ENCODE peak calls at places on chromosomes 2 and 18, in seven cellular contexts. F is A549, A is suprapubic skin, Q is K562, S is sigmoid colon, V is GM12878, C is tibial nerve. N is an unnamed sample.

GRCh38 chr2:71882949-71883472 is 264.7 kb downstream of the CYP26B1 start:
- DNase-seq in C (peak), F (peak), A (peak), Q (peak), V (no peak), S (peak), N (peak)

GRCh38 chr18:51621103-51621969 is 423.9 kb upstream of the MEX3C start:
- DNase-seq in S (no peak), Q (peak), A (no peak), V (peak), C (peak), F (peak), N (peak)

GRCh38 chr2:10210336-10210735 is 87.8 kb downstream of the RRM2 start:
- DNase-seq in A (no peak), Q (no peak), C (no peak), V (no peak), F (no peak), S (no peak), N (no peak)

GRCh38 chr2:154402138-154402714 is 296.3 kb upstream of the KCNJ3 start:
- DNase-seq in A (no peak), F (peak), S (no peak), Q (no peak), C (no peak), V (no peak), N (no peak)

GRCh38 chr2:206083602-206084467 is 2.1 kb downstream of the INO80D start:
- DNase-seq in F (no peak), S (no peak), A (no peak), C (no peak), V (peak), Q (peak), N (peak)

GRCh38 chr18:79791141-79791972 is 6.4 kb upstream of the KCNG2 start:
- DNase-seq in Q (no peak), V (no peak), F (peak), C (no peak), S (peak), A (no peak), N (peak)

GRCh38 chr2:10575566-10576300 is 114.0 kb downstream of the NOL10 start:
- DNase-seq in F (peak), A (no peak), S (no peak), C (no peak), Q (no peak), V (no peak), N (no peak)

GRCh38 chr2:199968126-199968525 is 12.7 kb downstream of the MAIP1 start:
- DNase-seq in Q (no peak), V (no peak), A (no peak), F (no peak), C (no peak), S (no peak), N (no peak)

GRCh38 chr2:237435844-237436590 is 22.1 kb upstream of the COL6A3 start:
- DNase-seq in S (no peak), F (no peak), Q (no peak), A (no peak), V (no peak), C (no peak), N (no peak)

GRCh38 chr2:135203944-135204343 is 151.9 kb downstream of the RAB3GAP1 start:
- DNase-seq in Q (no peak), A (no peak), S (no peak), F (no peak), C (no peak), V (no peak), N (no peak)

GRCh38 chr2:236720974-236721600 is 151.5 kb downstream of the ACKR3 start:
- DNase-seq in S (no peak), A (no peak), F (no peak), V (no peak), C (no peak), Q (no peak), N (no peak)

GRCh38 chr2:85394256-85394655 is 15.9 kb downstream of the CAPG start:
- DNase-seq in A (no peak), V (no peak), S (peak), Q (no peak), F (no peak), C (no peak), N (no peak)

GRCh38 chr2:196176142-196176738 is 4.9 kb upstream of the STK17B start:
- DNase-seq in A (no peak), S (no peak), V (peak), F (no peak), Q (no peak), C (no peak), N (peak)

GRCh38 chr2:109301746-109302145 is 172.7 kb downstream of the SH3RF3 start:
- DNase-seq in S (no peak), V (no peak), F (no peak), C (no peak), Q (no peak), A (no peak), N (no peak)

GRCh38 chr18:35697869-35698268 is 116.3 kb downstream of the GALNT1 start:
- DNase-seq in Q (no peak), A (no peak), C (no peak), V (no peak), F (no peak), S (no peak), N (no peak)

GRCh38 chr18:77366725-77367641 is 117.3 kb downstream of the GALR1 start:
- DNase-seq in A (no peak), S (no peak), C (peak), V (no peak), F (peak), Q (no peak), N (no peak)

GRCh38 chr2:113228991-113229716 is 49.6 kb downstream of the PAX8 start:
- DNase-seq in A (no peak), V (no peak), S (no peak), F (no peak), C (no peak), Q (peak), N (peak)

GRCh38 chr2:118979177-118979861 is 37.3 kb downstream of the MARCO start:
- DNase-seq in Q (no peak), F (no peak), V (no peak), A (no peak), C (no peak), S (no peak), N (no peak)

GRCh38 chr2:171516793-171517192 is 5.5 kb upstream of the CYBRD1 start:
- DNase-seq in F (no peak), V (no peak), S (no peak), Q (peak), C (no peak), A (no peak), N (no peak)

GRCh38 chr2:111662039-111662740 is 221.8 kb downstream of the ANAPC1 start:
- DNase-seq in C (no peak), S (no peak), V (no peak), A (no peak), F (no peak), Q (no peak), N (no peak)

GRCh38 chr2:240590681-240591111 is 4.2 kb downstream of the CAPN10 start:
- DNase-seq in A (no peak), C (no peak), F (no peak), Q (no peak), V (no peak), S (peak), N (no peak)

GRCh38 chr18:30376515-30376914 is 666.0 kb downstream of the DSC3 start:
- DNase-seq in S (no peak), A (no peak), Q (peak), F (no peak), C (no peak), V (no peak), N (no peak)

GRCh38 chr2:10947005-10947440 is 35.3 kb downstream of the KCNF1 start:
- DNase-seq in F (no peak), A (no peak), S (no peak), C (no peak), V (no peak), Q (no peak), N (no peak)

GRCh38 chr2:241095594-241096290 is 6.3 kb downstream of the MTERF4 start:
- DNase-seq in F (no peak), S (no peak), C (no peak), A (no peak), V (no peak), Q (no peak), N (no peak)

GRCh38 chr2:168336786-168337388 is 89.5 kb upstream of the STK39 start:
- DNase-seq in C (no peak), A (no peak), F (no peak), V (no peak), Q (peak), S (no peak), N (peak)

GRCh38 chr2:102736174-102736606 is 25.6 kb upstream of the TMEM182 start:
- DNase-seq in Q (peak), C (no peak), V (no peak), F (peak), S (no peak), A (no peak), N (peak)

GRCh38 chr18:3688682-3689081 is 238.7 kb downstream of the TGIF1 start:
- DNase-seq in F (no peak), V (no peak), S (no peak), Q (no peak), C (no peak), A (no peak), N (no peak)

GRCh38 chr2:23321767-23322166 is 63.2 kb upstream of the KLHL29 start:
- DNase-seq in C (no peak), V (no peak), F (no peak), A (no peak), S (no peak), Q (no peak), N (no peak)

GRCh38 chr18:76922107-76922506 is 99.8 kb downstream of the ZNF236 start:
- DNase-seq in A (no peak), Q (peak), F (peak), C (peak), V (peak), S (no peak), N (peak)

GRCh38 chr2:143525536-143525935 is 396.3 kb downstream of the ARHGAP15 start:
- DNase-seq in F (no peak), S (no peak), A (no peak), C (no peak), Q (no peak), V (no peak), N (no peak)

GRCh38 chr2:127649684-127650040 is 3.7 kb downstream of the GPR17 start:
- DNase-seq in C (peak), V (peak), Q (peak), A (no peak), S (peak), F (peak), N (peak)

GRCh38 chr2:45778720-45779171 is 127.3 kb downstream of the PRKCE start:
- DNase-seq in V (peak), F (peak), S (peak), Q (peak), C (peak), A (peak), N (peak)

GRCh38 chr2:72271766-72272615 is 124.3 kb upstream of the CYP26B1 start:
- DNase-seq in V (no peak), F (no peak), A (no peak), C (no peak), Q (no peak), S (no peak), N (no peak)

GRCh38 chr2:150295544-150295943 is 191.9 kb downstream of the RND3 start:
- DNase-seq in C (no peak), F (no peak), V (no peak), S (no peak), A (no peak), Q (no peak), N (no peak)

GRCh38 chr2:26946841-26947784 is 23.3 kb upstream of the MAPRE3 start:
- DNase-seq in S (no peak), V (no peak), F (no peak), Q (peak), C (no peak), A (no peak), N (peak)

GRCh38 chr2:222884114-222884764 is 23.4 kb downstream of the ACSL3 start:
- DNase-seq in V (no peak), A (no peak), S (no peak), Q (no peak), C (no peak), F (no peak), N (no peak)

GRCh38 chr2:24317491-24317920 is 42.8 kb downstream of the ITSN2 start:
- DNase-seq in C (no peak), F (no peak), S (no peak), Q (no peak), V (no peak), A (no peak), N (peak)

GRCh38 chr2:74481961-74482800 is 617 bp downstream of the CCDC142 start:
- DNase-seq in S (no peak), Q (peak), F (no peak), A (no peak), V (no peak), C (no peak), N (no peak)

GRCh38 chr18:50753311-50753710 is 66.5 kb downstream of the MRO start:
- DNase-seq in V (no peak), C (no peak), S (no peak), Q (no peak), F (no peak), A (no peak), N (no peak)

GRCh38 chr2:56183643-56184499 is at the start of gene CCDC85A:
- DNase-seq in C (peak), F (peak), Q (peak), V (no peak), A (peak), S (peak), N (peak)

GRCh38 chr2:76700894-76701293 is 821.3 kb downstream of the LRRTM4 start:
- DNase-seq in V (no peak), S (no peak), F (no peak), Q (no peak), A (no peak), C (no peak), N (no peak)
- TF ChIP-seq EP300 in V (no peak), S (no peak), F (no peak), Q (no peak), A (no peak), C (no peak), N (no peak)

DNA sequence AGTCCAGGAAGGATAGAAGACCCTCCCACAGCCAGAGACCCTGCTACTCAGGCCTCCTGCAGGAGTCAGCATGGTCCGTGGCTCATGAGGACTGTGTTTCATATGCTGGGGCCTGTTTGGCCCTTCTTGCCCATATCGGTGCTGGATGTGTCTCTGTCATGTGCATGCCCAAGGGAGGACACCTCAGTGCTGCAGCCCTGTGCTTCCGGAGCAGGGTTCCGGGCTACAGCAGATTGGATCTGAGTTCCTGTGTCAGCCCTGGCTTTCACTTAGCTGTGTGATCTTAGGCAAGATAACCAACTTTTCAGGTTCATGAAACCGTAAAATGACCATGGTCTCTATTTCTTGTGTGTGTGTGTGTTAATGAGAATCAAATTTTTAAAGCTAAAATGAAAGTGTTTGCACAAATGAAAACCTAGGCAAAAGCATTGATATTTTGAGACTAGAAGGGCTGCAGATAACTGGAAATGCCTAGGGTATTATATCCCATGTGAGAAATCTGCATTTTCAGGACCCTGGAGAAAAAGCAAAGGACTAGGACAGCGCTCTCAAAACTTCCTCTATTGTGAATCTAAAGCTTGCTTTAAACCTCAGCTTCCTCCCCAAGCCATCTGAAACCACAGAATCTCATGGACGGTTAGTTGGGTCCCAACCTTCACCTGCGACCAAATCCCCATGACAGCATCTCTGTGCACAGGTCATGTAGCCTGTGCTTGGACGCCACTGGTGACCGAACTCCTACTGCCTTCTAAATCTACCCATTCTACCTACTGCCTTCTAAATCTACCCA is 58.8 kb upstream of the CAPN13 start:
- DNase-seq in F (no peak), A (no peak), C (no peak), S (no peak), Q (no peak), V (no peak), N (no peak)
- H3K27ac ChIP-seq in F (no peak), A (no peak), C (no peak), S (no peak), Q (no peak), V (no peak), N (no peak)

GRCh38 chr2:173307287-173307686 is 47.4 kb upstream of the CDCA7 start:
- DNase-seq in A (no peak), S (no peak), V (peak), F (no peak), C (no peak), Q (no peak), N (no peak)
- H3K4me3 ChIP-seq in A (no peak), S (no peak), V (peak), F (no peak), C (no peak), Q (no peak), N (no peak)

GRCh38 chr2:215870088-215870490 is 143.3 kb downstream of the MREG start:
- DNase-seq in C (no peak), F (no peak), V (no peak), S (no peak), Q (peak), A (no peak), N (no peak)
- TF ChIP-seq EP300 in C (peak), F (no peak), V (no peak), S (no peak), Q (peak), A (no peak), N (no peak)

GRCh38 chr18:8615397-8616025 is 6.3 kb downstream of the RAB12 start:
- DNase-seq in F (peak), Q (peak), V (no peak), A (no peak), C (no peak), S (peak), N (no peak)
- H3K27ac ChIP-seq in F (peak), Q (peak), V (no peak), A (peak), C (no peak), S (peak), N (peak)

GRCh38 chr2:15388406-15389325 is 172.5 kb downstream of the NBAS start:
- DNase-seq in A (no peak), F (no peak), Q (no peak), S (no peak), V (no peak), C (no peak), N (no peak)

GRCh38 chr2:15389326-15389700 is 171.8 kb downstream of the NBAS start:
- DNase-seq in F (no peak), A (no peak), Q (no peak), V (no peak), S (no peak), C (no peak), N (no peak)

DNA sequence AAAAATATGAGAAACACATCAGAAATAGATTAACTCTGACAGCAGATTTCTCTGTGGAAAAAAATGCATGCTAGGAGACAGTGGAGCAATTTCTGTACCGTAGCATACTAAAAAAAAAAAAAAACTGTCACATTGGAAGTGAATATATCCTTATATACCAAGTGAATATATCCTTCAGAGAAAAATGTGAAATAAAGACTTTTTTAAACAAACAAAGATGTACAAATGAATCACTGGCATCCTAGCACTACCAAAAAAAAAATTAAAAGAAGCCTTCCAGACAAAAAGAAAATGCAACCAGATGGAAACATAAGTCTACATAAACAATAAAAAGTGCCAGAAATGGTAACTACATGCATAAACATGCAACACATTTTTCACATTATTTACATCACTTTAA is 169.4 kb downstream of the NBAS start:
- DNase-seq in Q (no peak), S (no peak), C (no peak), V (no peak), A (no peak), F (no peak), N (no peak)
- H3K4me3 ChIP-seq in Q (no peak), S (no peak), C (no peak), V (no peak), A (no peak), F (no peak), N (no peak)

GRCh38 chr18:24500766-24501165 is 40.3 kb downstream of the HRH4 start:
- DNase-seq in C (no peak), A (no peak), S (no peak), F (no peak), V (no peak), Q (no peak), N (no peak)

GRCh38 chr18:24504401-24504800 is 44.0 kb downstream of the HRH4 start:
- DNase-seq in V (no peak), Q (no peak), C (no peak), F (no peak), S (no peak), A (no peak), N (no peak)

GRCh38 chr18:24503182-24503581 is 42.7 kb downstream of the HRH4 start:
- DNase-seq in Q (no peak), F (no peak), A (peak), C (no peak), S (no peak), V (no peak), N (no peak)

GRCh38 chr18:24499814-24500601 is 39.6 kb downstream of the HRH4 start:
- DNase-seq in F (no peak), Q (no peak), A (no peak), S (no peak), V (no peak), C (no peak), N (no peak)

DNA sequence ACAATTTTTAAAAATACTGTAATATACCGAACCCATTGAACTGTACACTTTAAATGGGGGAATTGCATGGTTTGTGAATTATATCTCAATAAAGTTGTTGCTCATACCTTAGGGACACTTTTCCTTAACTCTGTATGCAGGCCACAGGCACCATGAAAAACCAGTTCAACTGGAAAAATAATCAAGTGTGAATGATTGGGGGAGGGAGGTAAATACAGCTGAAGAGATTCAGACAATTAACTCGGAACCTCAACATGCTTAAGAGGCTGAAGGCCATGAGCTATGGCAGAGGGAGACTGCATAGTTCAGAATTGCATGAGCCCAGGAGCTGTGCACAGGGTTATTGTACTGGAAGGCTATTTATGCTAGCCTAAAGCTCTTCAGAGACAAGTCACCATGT is 42.2 kb downstream of the HRH4 start:
- DNase-seq in F (no peak), S (no peak), A (peak), Q (no peak), V (no peak), C (no peak), N (no peak)
- TF ChIP-seq EP300 in F (no peak), S (no peak), A (no peak), Q (no peak), V (no peak), C (no peak), N (no peak)

DNA sequence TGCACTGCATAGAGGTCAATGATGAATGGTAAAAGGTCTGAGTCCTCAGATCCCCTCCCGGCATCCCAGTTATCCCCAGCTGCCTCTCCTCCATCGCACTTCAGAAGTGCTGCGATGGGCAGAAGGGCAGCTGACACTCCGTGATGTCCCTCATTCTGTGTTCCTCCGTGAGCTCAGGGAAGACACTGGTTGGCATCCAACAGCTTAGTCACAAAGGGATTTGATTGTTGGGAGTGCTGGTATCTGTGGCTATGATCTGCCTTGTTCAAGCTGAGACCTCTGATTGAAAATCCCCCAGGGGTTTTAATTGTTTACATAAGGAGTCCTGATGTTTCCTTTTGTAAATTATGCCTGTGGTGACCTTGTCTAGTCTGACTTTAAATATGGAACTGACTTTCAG is 19.0 kb upstream of the SAG start:
- DNase-seq in F (no peak), C (no peak), S (peak), Q (no peak), V (no peak), A (no peak), N (no peak)
- H3K27ac ChIP-seq in F (no peak), C (no peak), S (no peak), Q (no peak), V (no peak), A (no peak), N (no peak)

N was measured in stomach.